ENCODE peak calls at places on chromosomes 4 and X, in seven cellular contexts. One of them, this sample, is unnamed.
A peak's percentile ranks its signal among the peaks of the same experiment; 100 is the strongest.

GRCh38 chr4:114282937-114283336 is 303.5 kb upstream of the ARSJ start:
- DNase-seq in astrocyte of the cerebellum: no peak
- DNase-seq in fibroblast of lung: no peak
- DNase-seq in left lung: no peak
- DNase-seq in RWPE1: no peak
- DNase-seq in GM20000: no peak
- DNase-seq in lower leg skin: no peak
- DNase-seq in this sample: no peak

GRCh38 chrX:115595049-115595448 is 34.1 kb downstream of the PLS3 start:
- DNase-seq in astrocyte of the cerebellum: no peak
- DNase-seq in fibroblast of lung: peak; percentile 45
- DNase-seq in left lung: no peak
- DNase-seq in RWPE1: no peak
- DNase-seq in GM20000: no peak
- DNase-seq in lower leg skin: no peak
- DNase-seq in this sample: no peak

GRCh38 chr4:151859646-151860045 is 98.8 kb upstream of the GATB start:
- DNase-seq in astrocyte of the cerebellum: no peak
- DNase-seq in fibroblast of lung: no peak
- DNase-seq in left lung: no peak
- DNase-seq in RWPE1: no peak
- DNase-seq in GM20000: no peak
- DNase-seq in lower leg skin: no peak
- DNase-seq in this sample: no peak

GRCh38 chr4:74308215-74308614 is at the start of gene EPGN:
- DNase-seq in astrocyte of the cerebellum: no peak
- DNase-seq in fibroblast of lung: peak; percentile 7
- DNase-seq in left lung: no peak
- DNase-seq in RWPE1: peak; percentile 44
- DNase-seq in GM20000: no peak
- DNase-seq in lower leg skin: no peak
- DNase-seq in this sample: no peak

GRCh38 chr4:59517007-59517406 is 1683.1 kb upstream of the ADGRL3 start:
- DNase-seq in astrocyte of the cerebellum: no peak
- DNase-seq in fibroblast of lung: no peak
- DNase-seq in left lung: no peak
- DNase-seq in RWPE1: no peak
- DNase-seq in GM20000: no peak
- DNase-seq in lower leg skin: no peak
- DNase-seq in this sample: no peak

GRCh38 chr4:92519727-92520126 is 216.0 kb downstream of the GRID2 start:
- DNase-seq in astrocyte of the cerebellum: no peak
- DNase-seq in fibroblast of lung: no peak
- DNase-seq in left lung: no peak
- DNase-seq in RWPE1: no peak
- DNase-seq in GM20000: no peak
- DNase-seq in lower leg skin: no peak
- DNase-seq in this sample: no peak

GRCh38 chr4:90093526-90093925 is 33.7 kb upstream of the CCSER1 start:
- DNase-seq in astrocyte of the cerebellum: no peak
- DNase-seq in fibroblast of lung: no peak
- DNase-seq in left lung: no peak
- DNase-seq in RWPE1: no peak
- DNase-seq in GM20000: no peak
- DNase-seq in lower leg skin: no peak
- DNase-seq in this sample: no peak

GRCh38 chrX:115898382-115899001 is 272.1 kb upstream of the AGTR2 start:
- DNase-seq in astrocyte of the cerebellum: no peak
- DNase-seq in fibroblast of lung: no peak
- DNase-seq in left lung: no peak
- DNase-seq in RWPE1: no peak
- DNase-seq in GM20000: peak; percentile 5
- DNase-seq in lower leg skin: no peak
- DNase-seq in this sample: no peak

GRCh38 chrX:155148724-155149537 is 67.3 kb upstream of the VBP1 start:
- DNase-seq in astrocyte of the cerebellum: no peak
- DNase-seq in fibroblast of lung: no peak
- DNase-seq in left lung: no peak
- DNase-seq in RWPE1: no peak
- DNase-seq in GM20000: peak; percentile 7
- DNase-seq in lower leg skin: no peak
- DNase-seq in this sample: peak; percentile 12

GRCh38 chrX:46686003-46686645 is 72.8 kb downstream of the SLC9A7 start:
- DNase-seq in astrocyte of the cerebellum: peak; percentile 6
- DNase-seq in fibroblast of lung: peak; percentile 15
- DNase-seq in left lung: no peak
- DNase-seq in RWPE1: no peak
- DNase-seq in GM20000: peak; percentile 8
- DNase-seq in lower leg skin: no peak
- DNase-seq in this sample: peak; percentile 22

GRCh38 chrX:132209527-132209926 is 9.7 kb downstream of the RAP2C start:
- DNase-seq in astrocyte of the cerebellum: no peak
- DNase-seq in fibroblast of lung: peak; percentile 21
- DNase-seq in left lung: no peak
- DNase-seq in RWPE1: no peak
- DNase-seq in GM20000: no peak
- DNase-seq in lower leg skin: no peak
- DNase-seq in this sample: no peak

GRCh38 chrX:45172890-45173289 is 27.8 kb downstream of the DIPK2B start:
- DNase-seq in astrocyte of the cerebellum: no peak
- DNase-seq in fibroblast of lung: peak; percentile 53
- DNase-seq in left lung: no peak
- DNase-seq in RWPE1: peak; percentile 71
- DNase-seq in GM20000: no peak
- DNase-seq in lower leg skin: no peak
- DNase-seq in this sample: no peak

GRCh38 chr4:8682296-8682695 is 89.7 kb downstream of the CPZ start:
- DNase-seq in astrocyte of the cerebellum: no peak
- DNase-seq in fibroblast of lung: no peak
- DNase-seq in left lung: no peak
- DNase-seq in RWPE1: no peak
- DNase-seq in GM20000: no peak
- DNase-seq in lower leg skin: no peak
- DNase-seq in this sample: no peak

GRCh38 chrX:107450823-107451509 is 1.5 kb downstream of the FRMPD3 start:
- DNase-seq in astrocyte of the cerebellum: no peak
- DNase-seq in fibroblast of lung: no peak
- DNase-seq in left lung: no peak
- DNase-seq in RWPE1: no peak
- DNase-seq in GM20000: no peak
- DNase-seq in lower leg skin: no peak
- DNase-seq in this sample: peak; percentile 25

GRCh38 chr4:105092356-105092755 is 54.3 kb upstream of the TET2 start:
- DNase-seq in astrocyte of the cerebellum: peak; percentile 75
- DNase-seq in fibroblast of lung: peak; percentile 90
- DNase-seq in left lung: no peak
- DNase-seq in RWPE1: peak; percentile 63
- DNase-seq in GM20000: no peak
- DNase-seq in lower leg skin: no peak
- DNase-seq in this sample: no peak

GRCh38 chr4:188372856-188373255 is 233.6 kb downstream of the TRIML1 start:
- DNase-seq in astrocyte of the cerebellum: no peak
- DNase-seq in fibroblast of lung: no peak
- DNase-seq in left lung: no peak
- DNase-seq in RWPE1: no peak
- DNase-seq in GM20000: no peak
- DNase-seq in lower leg skin: no peak
- DNase-seq in this sample: no peak

GRCh38 chr4:146122398-146122797 is 53.1 kb upstream of the LSM6 start:
- DNase-seq in astrocyte of the cerebellum: no peak
- DNase-seq in fibroblast of lung: no peak
- DNase-seq in left lung: no peak
- DNase-seq in RWPE1: no peak
- DNase-seq in GM20000: no peak
- DNase-seq in lower leg skin: no peak
- DNase-seq in this sample: no peak

GRCh38 chr4:146121757-146122156 is 53.8 kb upstream of the LSM6 start:
- DNase-seq in astrocyte of the cerebellum: no peak
- DNase-seq in fibroblast of lung: no peak
- DNase-seq in left lung: no peak
- DNase-seq in RWPE1: no peak
- DNase-seq in GM20000: no peak
- DNase-seq in lower leg skin: no peak
- DNase-seq in this sample: no peak

GRCh38 chr4:146123231-146123630 is 52.3 kb upstream of the LSM6 start:
- DNase-seq in astrocyte of the cerebellum: no peak
- DNase-seq in fibroblast of lung: no peak
- DNase-seq in left lung: no peak
- DNase-seq in RWPE1: no peak
- DNase-seq in GM20000: no peak
- DNase-seq in lower leg skin: no peak
- DNase-seq in this sample: no peak

GRCh38 chr4:146119845-146120404 is 55.6 kb upstream of the LSM6 start:
- DNase-seq in astrocyte of the cerebellum: no peak
- DNase-seq in fibroblast of lung: no peak
- DNase-seq in left lung: no peak
- DNase-seq in RWPE1: no peak
- DNase-seq in GM20000: no peak
- DNase-seq in lower leg skin: no peak
- DNase-seq in this sample: no peak

DNA sequence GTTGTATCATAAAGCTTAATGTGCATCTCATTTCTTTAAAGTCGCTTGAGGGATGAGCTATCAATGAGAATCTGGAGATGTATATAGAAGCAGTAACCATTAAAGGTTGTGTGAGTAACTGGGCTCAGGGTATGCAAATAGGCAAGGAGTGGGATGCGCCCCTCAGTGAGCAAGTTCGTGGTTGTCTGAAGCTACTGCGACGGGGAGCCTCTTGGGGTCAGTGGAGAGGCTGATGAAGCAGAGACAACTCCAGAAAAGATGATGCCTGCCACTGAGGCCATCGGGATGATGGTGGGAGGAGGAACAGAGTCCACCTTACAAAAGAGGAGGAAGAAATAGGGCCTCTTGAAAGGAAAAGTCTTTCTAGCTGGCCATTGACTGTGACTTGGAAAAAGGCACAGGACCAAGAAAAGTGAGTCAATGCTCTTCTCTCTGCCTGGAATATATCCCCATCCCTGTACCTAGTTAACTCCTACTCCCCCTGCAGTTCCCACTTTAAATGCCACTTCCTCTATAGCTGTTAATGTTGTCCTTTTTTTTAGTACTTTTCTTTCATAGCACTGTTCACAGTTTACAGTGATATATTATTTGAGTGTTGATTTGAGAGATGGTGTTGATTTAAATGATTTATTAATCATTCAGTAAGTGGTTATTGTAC is 51.4 kb upstream of the LSM6 start:
- DNase-seq in astrocyte of the cerebellum: no peak
- DNase-seq in fibroblast of lung: peak; percentile 8
- DNase-seq in left lung: no peak
- DNase-seq in RWPE1: no peak
- DNase-seq in GM20000: peak; percentile 41
- DNase-seq in lower leg skin: no peak
- DNase-seq in this sample: no peak
- TF ChIP-seq CTCF in astrocyte of the cerebellum: no peak
- TF ChIP-seq CTCF in fibroblast of lung: no peak
- TF ChIP-seq CTCF in left lung: no peak
- TF ChIP-seq CTCF in RWPE1: no peak
- TF ChIP-seq CTCF in GM20000: peak; percentile 23
- TF ChIP-seq CTCF in lower leg skin: no peak
- TF ChIP-seq CTCF in this sample: no peak

DNA sequence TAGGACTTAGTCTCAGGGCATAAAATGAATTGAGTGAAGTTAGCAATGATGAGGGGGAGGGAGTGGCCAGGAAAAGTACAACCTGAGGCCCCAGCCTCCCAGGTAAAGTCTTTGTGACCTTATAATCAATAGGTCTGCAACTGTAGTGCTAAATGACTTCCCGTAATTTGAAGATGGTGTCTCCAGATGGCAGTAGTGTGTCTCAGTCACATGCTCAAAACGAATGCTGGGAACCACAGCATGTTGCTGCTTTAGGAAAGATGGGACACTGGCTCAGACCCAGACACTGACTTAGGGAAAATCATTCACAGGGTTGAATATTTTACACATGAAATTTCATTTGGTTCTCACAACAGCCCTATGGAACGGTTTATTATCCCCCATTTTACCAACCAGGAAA is 10.3 kb downstream of the SRPX2 start:
- DNase-seq in astrocyte of the cerebellum: no peak
- DNase-seq in fibroblast of lung: no peak
- DNase-seq in left lung: no peak
- DNase-seq in RWPE1: no peak
- DNase-seq in GM20000: no peak
- DNase-seq in lower leg skin: no peak
- DNase-seq in this sample: no peak
- TF ChIP-seq CTCF in astrocyte of the cerebellum: peak; percentile 27
- TF ChIP-seq CTCF in fibroblast of lung: no peak
- TF ChIP-seq CTCF in left lung: no peak
- TF ChIP-seq CTCF in RWPE1: no peak
- TF ChIP-seq CTCF in GM20000: no peak
- TF ChIP-seq CTCF in lower leg skin: no peak
- TF ChIP-seq CTCF in this sample: no peak

DNA sequence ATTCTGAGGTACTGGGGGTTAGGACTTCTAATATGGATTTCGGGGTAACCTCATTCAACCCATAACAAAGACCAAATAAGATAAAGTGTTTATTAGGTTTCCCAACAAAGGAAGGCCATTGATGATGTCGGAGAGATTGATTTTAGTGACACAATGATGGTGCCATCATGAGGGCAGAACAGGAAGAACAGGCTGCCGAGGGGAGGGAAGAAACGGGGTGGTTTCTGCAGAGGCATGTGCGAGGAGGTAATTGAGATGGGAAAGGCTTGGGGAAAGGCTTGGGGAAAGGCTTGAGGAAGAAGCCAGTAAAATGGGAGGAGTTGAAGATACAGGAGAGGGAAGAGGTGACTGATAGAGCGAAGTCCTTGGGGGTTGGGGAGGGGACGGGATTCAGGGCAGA is 6.2 kb downstream of the HPSE start:
- DNase-seq in astrocyte of the cerebellum: no peak
- DNase-seq in fibroblast of lung: no peak
- DNase-seq in left lung: no peak
- DNase-seq in RWPE1: no peak
- DNase-seq in GM20000: no peak
- DNase-seq in lower leg skin: no peak
- DNase-seq in this sample: no peak
- TF ChIP-seq CTCF in astrocyte of the cerebellum: no peak
- TF ChIP-seq CTCF in fibroblast of lung: no peak
- TF ChIP-seq CTCF in left lung: no peak
- TF ChIP-seq CTCF in RWPE1: no peak
- TF ChIP-seq CTCF in GM20000: no peak
- TF ChIP-seq CTCF in lower leg skin: no peak
- TF ChIP-seq CTCF in this sample: peak; percentile 32

DNA sequence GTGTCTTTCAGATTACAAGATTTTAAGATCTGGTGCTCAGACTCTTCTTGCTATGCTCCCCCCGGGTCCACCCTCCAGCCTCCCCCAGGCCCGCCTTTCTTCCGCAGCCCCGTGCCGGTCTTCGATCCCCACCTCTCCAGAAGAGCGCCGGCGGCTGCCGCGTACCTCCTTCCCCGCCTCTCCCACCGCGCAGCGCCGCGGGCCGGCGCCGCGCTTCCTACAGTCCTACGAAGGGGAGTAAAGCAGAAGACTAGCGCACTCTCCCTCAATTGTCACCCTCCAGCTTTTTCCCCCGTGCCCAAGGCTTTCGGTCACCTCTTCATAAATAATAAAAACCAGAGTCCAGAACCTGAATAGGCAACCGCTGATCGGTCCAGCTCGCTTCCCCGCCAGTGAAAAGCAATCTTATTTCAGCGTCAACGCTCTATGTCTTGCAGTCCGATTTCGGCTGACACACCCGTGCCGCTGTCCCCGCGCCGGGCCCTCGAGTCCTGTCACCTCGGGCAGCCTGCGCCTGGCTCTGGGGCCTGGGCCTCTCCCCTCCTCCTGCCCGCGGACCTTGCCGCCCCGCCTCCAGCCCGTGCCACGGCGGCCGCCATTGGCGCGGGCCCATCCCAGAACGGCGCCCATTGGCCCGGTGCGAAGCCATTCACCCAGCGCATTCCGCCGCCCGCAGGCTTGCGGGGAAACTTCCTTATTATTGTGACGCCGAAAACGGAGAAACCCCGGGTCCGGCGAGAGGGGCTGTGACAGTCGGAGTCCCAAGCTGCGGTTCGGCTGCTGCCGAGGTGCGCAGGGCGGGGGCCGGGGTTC is at the start of gene HERC3:
- DNase-seq in astrocyte of the cerebellum: peak; percentile 48
- DNase-seq in fibroblast of lung: peak; percentile 85
- DNase-seq in left lung: peak; percentile 91
- DNase-seq in RWPE1: peak; percentile 88
- DNase-seq in GM20000: peak; percentile 96
- DNase-seq in lower leg skin: peak; percentile 98
- DNase-seq in this sample: peak; percentile 81
- TF ChIP-seq CTCF in astrocyte of the cerebellum: no peak
- TF ChIP-seq CTCF in fibroblast of lung: no peak
- TF ChIP-seq CTCF in left lung: no peak
- TF ChIP-seq CTCF in RWPE1: no peak
- TF ChIP-seq CTCF in GM20000: no peak
- TF ChIP-seq CTCF in lower leg skin: no peak
- TF ChIP-seq CTCF in this sample: no peak

This sample was measured in neural crest cell.